ENCODE peak calls at places on chromosomes 5 and 9, in ten cellular contexts. I is HCT116, E is HepG2, Z is mammary epithelial cell, D is GM12878, F is IMR-90, M is PC-3, U is astrocyte, N is neural progenitor cell, J is OCI-LY7. X is an unnamed sample.

GRCh38 chr5:6236170-6236793 is 142.1 kb downstream of the MED10 start:
- DNase-seq in I (no peak), E (no peak), Z (no peak), D (no peak), F (no peak), M (peak; percentile 97), U (no peak), N (no peak), J (no peak), X (no peak)

GRCh38 chr5:140054086-140054689 is 11.1 kb upstream of the NRG2 start:
- DNase-seq in I (no peak), E (no peak), Z (no peak), D (no peak), F (no peak), M (no peak), U (no peak), N (no peak), J (no peak), X (no peak)

GRCh38 chr9:27763831-27764230 is 190.6 kb upstream of the C9orf72 start:
- DNase-seq in I (no peak), E (no peak), Z (no peak), D (no peak), F (no peak), M (no peak), U (no peak), N (no peak), J (no peak), X (no peak)

GRCh38 chr5:113050606-113051391 is 74.2 kb downstream of the DCP2 start:
- DNase-seq in I (no peak), E (no peak), Z (peak; percentile 82), D (no peak), F (peak; percentile 84), M (peak; percentile 73), U (peak; percentile 88), N (no peak), J (no peak), X (no peak)

GRCh38 chr5:169009171-169009570 is 291.8 kb downstream of the SLIT3 start:
- DNase-seq in I (no peak), E (no peak), Z (no peak), D (no peak), F (no peak), M (peak; percentile 61), U (peak; percentile 60), N (no peak), J (no peak), X (no peak)

GRCh38 chr5:98581416-98581999 is 192.0 kb upstream of the RGMB start:
- DNase-seq in I (no peak), E (no peak), Z (no peak), D (no peak), F (peak; percentile 57), M (peak; percentile 32), U (peak; percentile 67), N (no peak), J (no peak), X (no peak)

GRCh38 chr9:129904734-129905133 is 69.5 kb downstream of the USP20 start:
- DNase-seq in I (no peak), E (no peak), Z (no peak), D (no peak), F (no peak), M (no peak), U (no peak), N (no peak), J (no peak), X (no peak)

GRCh38 chr9:37381094-37381741 is 41.3 kb upstream of the GRHPR start:
- DNase-seq in I (no peak), E (peak; percentile 56), Z (no peak), D (no peak), F (no peak), M (no peak), U (no peak), N (no peak), J (peak; percentile 43), X (no peak)

GRCh38 chr5:149938791-149939358 is 5.7 kb downstream of the PDE6A start:
- DNase-seq in I (no peak), E (no peak), Z (peak; percentile 98), D (no peak), F (peak; percentile 84), M (peak; percentile 100), U (peak; percentile 89), N (no peak), J (no peak), X (no peak)

GRCh38 chr5:90446961-90447360 is 27.6 kb downstream of the MBLAC2 start:
- DNase-seq in I (no peak), E (no peak), Z (peak; percentile 8), D (no peak), F (peak; percentile 33), M (no peak), U (peak; percentile 16), N (no peak), J (no peak), X (no peak)

GRCh38 chr5:176514244-176514918 is 22.8 kb downstream of the RNF44 start:
- DNase-seq in I (no peak), E (no peak), Z (no peak), D (no peak), F (no peak), M (no peak), U (no peak), N (no peak), J (peak; percentile 37), X (no peak)

GRCh38 chr5:37029436-37029835 is 152.9 kb downstream of the NIPBL start:
- DNase-seq in I (no peak), E (no peak), Z (no peak), D (no peak), F (no peak), M (no peak), U (no peak), N (no peak), J (no peak), X (no peak)

GRCh38 chr9:130010151-130010988 is 32.6 kb downstream of the FNBP1 start:
- DNase-seq in I (no peak), E (no peak), Z (peak; percentile 39), D (no peak), F (no peak), M (no peak), U (no peak), N (no peak), J (no peak), X (no peak)

GRCh38 chr9:92634712-92635605 is 35.0 kb downstream of the IPPK start:
- DNase-seq in I (peak; percentile 41), E (peak; percentile 55), Z (peak; percentile 44), D (peak; percentile 15), F (peak; percentile 70), M (peak; percentile 66), U (peak; percentile 41), N (peak; percentile 88), J (peak; percentile 71), X (peak; percentile 93)

GRCh38 chr9:138010274-138010800 is 132.8 kb downstream of the CACNA1B start:
- DNase-seq in I (no peak), E (no peak), Z (no peak), D (no peak), F (no peak), M (no peak), U (no peak), N (no peak), J (no peak), X (no peak)

GRCh38 chr5:118336468-118336867 is 651.9 kb downstream of the DTWD2 start:
- DNase-seq in I (no peak), E (no peak), Z (no peak), D (no peak), F (no peak), M (no peak), U (no peak), N (no peak), J (no peak), X (no peak)
- H2AFZ ChIP-seq in I (no peak overlapping the region), E (no peak overlapping the region), Z (no peak overlapping the region), D (no peak overlapping the region), F (no peak overlapping the region), M (no peak overlapping the region), U (no peak overlapping the region), N (no peak overlapping the region), J (no peak overlapping the region), X (no peak overlapping the region)

DNA sequence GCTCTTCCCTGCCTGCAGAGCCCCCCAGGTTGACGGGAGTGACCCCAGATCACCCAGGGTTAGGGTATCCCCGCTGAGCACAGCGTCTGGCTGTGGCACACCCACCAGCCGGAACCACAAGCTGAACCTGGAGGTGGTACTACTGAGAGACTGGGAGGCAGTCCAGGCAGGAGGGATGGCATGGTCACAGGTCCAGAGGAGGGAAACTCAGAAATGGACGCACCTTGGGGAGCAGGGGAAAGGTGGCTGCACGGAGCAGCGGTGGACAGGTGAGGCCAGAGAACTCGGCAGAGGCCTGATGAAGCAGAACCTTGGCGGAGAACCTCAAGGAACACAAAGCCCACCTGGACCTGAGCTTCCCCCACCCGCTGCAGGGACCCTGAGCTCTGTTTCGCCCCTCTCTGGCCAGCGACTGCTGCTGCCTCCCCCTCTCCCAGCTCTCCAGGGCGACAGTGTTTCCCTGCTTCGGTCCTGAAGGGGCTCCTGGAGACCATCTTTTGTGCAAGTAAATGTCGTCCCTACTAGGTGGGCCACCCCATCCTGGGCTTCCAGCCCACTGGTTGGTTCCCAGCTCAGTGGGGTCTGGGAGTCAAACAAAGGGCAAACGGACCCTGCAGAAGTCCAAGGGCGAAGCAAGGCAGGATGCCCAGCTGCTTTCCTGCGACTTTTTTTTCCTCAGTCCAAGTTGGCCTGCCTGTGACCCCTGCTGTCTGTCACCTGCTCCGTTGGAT is 845 bp downstream of the ADGRD2 start:
- DNase-seq in I (no peak), E (no peak), Z (no peak), D (no peak), F (no peak), M (no peak), U (no peak), N (no peak), J (no peak), X (peak; percentile 36)
- H2AFZ ChIP-seq in I (no peak overlapping the region), E (no peak overlapping the region), Z (peak overlapping the region; percentile 92), D (no peak overlapping the region), F (peak overlapping the region; percentile 87), M (no peak overlapping the region), U (peak overlapping the region; percentile 84), N (peak overlapping the region; percentile 89), J (no peak overlapping the region), X (no peak overlapping the region)

GRCh38 chr5:22258139-22258538 is 595.0 kb downstream of the CDH12 start:
- DNase-seq in I (no peak), E (no peak), Z (no peak), D (no peak), F (no peak), M (no peak), U (no peak), N (peak; percentile 2), J (no peak), X (peak; percentile 28)
- H2AFZ ChIP-seq in I (no peak overlapping the region), E (no peak overlapping the region), Z (no peak overlapping the region), D (no peak overlapping the region), F (no peak overlapping the region), M (peak overlapping the region; percentile 25), U (no peak overlapping the region), N (no peak overlapping the region), J (no peak overlapping the region), X (no peak overlapping the region)

DNA sequence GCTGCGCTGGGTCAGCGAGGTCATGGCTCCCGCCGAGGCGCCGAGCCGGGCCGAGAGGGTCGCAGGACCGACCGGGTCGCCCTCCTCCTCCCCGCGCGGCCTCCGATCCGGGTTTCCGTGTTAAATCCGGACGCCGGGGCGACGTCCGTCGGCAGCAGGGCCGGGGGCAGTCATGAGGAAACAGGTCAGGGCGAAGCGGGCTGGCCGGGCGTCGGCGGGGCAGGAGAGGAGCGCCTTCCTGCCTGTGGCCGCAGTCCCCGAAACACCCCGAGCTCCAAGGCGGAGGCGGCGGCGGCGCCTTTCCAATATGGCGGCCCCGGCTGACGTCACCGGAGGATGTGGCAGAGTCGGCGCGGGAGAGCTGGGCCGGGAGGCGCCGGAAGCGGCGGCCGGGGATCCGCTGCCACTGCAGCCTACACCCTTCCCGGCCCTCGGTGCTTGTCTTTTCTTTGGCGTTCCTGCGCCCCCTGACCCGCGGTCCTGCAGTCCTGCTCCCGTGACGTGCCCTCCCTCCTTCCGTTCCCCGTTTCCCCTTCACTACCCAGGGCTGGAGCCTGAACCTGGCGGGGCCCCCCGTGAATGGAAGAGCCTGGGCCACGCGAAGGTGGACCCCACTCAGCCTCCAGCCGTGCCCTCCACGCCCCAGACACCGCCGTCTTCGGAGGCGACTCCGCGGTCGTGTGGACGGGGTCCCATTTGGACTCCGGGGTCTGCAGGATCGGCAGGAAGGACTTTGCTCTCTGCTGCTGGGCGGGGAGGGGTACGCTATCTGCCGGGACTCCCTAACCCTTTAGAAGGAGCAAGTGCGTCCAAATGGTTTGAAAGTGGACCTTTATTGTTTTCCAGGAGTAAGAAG is at the start of gene GOLPH3:
- DNase-seq in I (peak; percentile 61), E (peak; percentile 81), Z (peak; percentile 88), D (no peak), F (peak; percentile 83), M (peak; percentile 92), U (peak; percentile 70), N (peak; percentile 97), J (peak; percentile 93), X (peak; percentile 93)
- H2AFZ ChIP-seq in I (peak within 1 kb of the TSS; percentile 10), E (peak within 1 kb of the TSS; percentile 17), Z (peak within 1 kb of the TSS; percentile 100), D (peak within 1 kb of the TSS; percentile 92), F (peak within 1 kb of the TSS; percentile 99), M (peak within 1 kb of the TSS; percentile 94), U (peak within 1 kb of the TSS; percentile 93), N (peak within 1 kb of the TSS; percentile 71), J (peak within 1 kb of the TSS; percentile 95), X (no peak within 1 kb of the TSS)

X was measured in H9.